ENCODE peak calls at places on chromosome 5, in five cellular contexts. One of them, this sample, is unnamed.

GRCh38 chr5:98474211-98474610 is 299.3 kb upstream of the RGMB start:
- DNase-seq in DND-41: no peak
- DNase-seq in colonic mucosa: peak; percentile 69
- DNase-seq in ascending aorta: no peak
- DNase-seq in lower lobe of right lung: no peak
- DNase-seq in this sample: no peak

GRCh38 chr5:13478831-13479465 is 465.5 kb downstream of the DNAH5 start:
- DNase-seq in DND-41: no peak
- DNase-seq in colonic mucosa: no peak
- DNase-seq in ascending aorta: no peak
- DNase-seq in lower lobe of right lung: no peak
- DNase-seq in this sample: no peak

GRCh38 chr5:100406640-100407039 is 128.5 kb upstream of the FAM174A start:
- DNase-seq in DND-41: no peak
- DNase-seq in colonic mucosa: no peak
- DNase-seq in ascending aorta: no peak
- DNase-seq in lower lobe of right lung: no peak
- DNase-seq in this sample: no peak

GRCh38 chr5:177132504-177133118 is 962 bp upstream of the NSD1 start:
- DNase-seq in DND-41: no peak
- DNase-seq in colonic mucosa: no peak
- DNase-seq in ascending aorta: no peak
- DNase-seq in lower lobe of right lung: no peak
- DNase-seq in this sample: no peak

GRCh38 chr5:115389799-115390382 is 93.4 kb upstream of the CCDC112 start:
- DNase-seq in DND-41: no peak
- DNase-seq in colonic mucosa: no peak
- DNase-seq in ascending aorta: no peak
- DNase-seq in lower lobe of right lung: peak; percentile 59
- DNase-seq in this sample: no peak

GRCh38 chr5:107023732-107024131 is 647.0 kb downstream of the EFNA5 start:
- DNase-seq in DND-41: no peak
- DNase-seq in colonic mucosa: no peak
- DNase-seq in ascending aorta: no peak
- DNase-seq in lower lobe of right lung: no peak
- DNase-seq in this sample: no peak

GRCh38 chr5:133142782-133143181 is 91.0 kb downstream of the HSPA4 start:
- DNase-seq in DND-41: no peak
- DNase-seq in colonic mucosa: no peak
- DNase-seq in ascending aorta: no peak
- DNase-seq in lower lobe of right lung: no peak
- DNase-seq in this sample: no peak

GRCh38 chr5:158880514-158881001 is 219.2 kb downstream of the EBF1 start:
- DNase-seq in DND-41: no peak
- DNase-seq in colonic mucosa: no peak
- DNase-seq in ascending aorta: no peak
- DNase-seq in lower lobe of right lung: no peak
- DNase-seq in this sample: no peak

GRCh38 chr5:168328804-168329203 is 37.4 kb downstream of the WWC1 start:
- DNase-seq in DND-41: no peak
- DNase-seq in colonic mucosa: peak; percentile 83
- DNase-seq in ascending aorta: no peak
- DNase-seq in lower lobe of right lung: no peak
- DNase-seq in this sample: peak; percentile 70

GRCh38 chr5:57993866-57994265 is 466.0 kb downstream of the PLK2 start:
- DNase-seq in DND-41: no peak
- DNase-seq in colonic mucosa: no peak
- DNase-seq in ascending aorta: no peak
- DNase-seq in lower lobe of right lung: no peak
- DNase-seq in this sample: no peak

GRCh38 chr5:134345996-134346395 is 21.0 kb downstream of the CDKL3 start:
- DNase-seq in DND-41: no peak
- DNase-seq in colonic mucosa: no peak
- DNase-seq in ascending aorta: no peak
- DNase-seq in lower lobe of right lung: no peak
- DNase-seq in this sample: no peak

GRCh38 chr5:1663186-1663585 is 136.5 kb downstream of the MRPL36 start:
- DNase-seq in DND-41: no peak
- DNase-seq in colonic mucosa: peak; percentile 11
- DNase-seq in ascending aorta: no peak
- DNase-seq in lower lobe of right lung: no peak
- DNase-seq in this sample: no peak

GRCh38 chr5:88398316-88398715 is 129.7 kb upstream of the TMEM161B start:
- DNase-seq in DND-41: no peak
- DNase-seq in colonic mucosa: no peak
- DNase-seq in ascending aorta: no peak
- DNase-seq in lower lobe of right lung: no peak
- DNase-seq in this sample: no peak

GRCh38 chr5:123874600-123875201 is 362.7 kb downstream of the CSNK1G3 start:
- DNase-seq in DND-41: no peak
- DNase-seq in colonic mucosa: no peak
- DNase-seq in ascending aorta: no peak
- DNase-seq in lower lobe of right lung: no peak
- DNase-seq in this sample: no peak

GRCh38 chr5:81751836-81752643 is 1.1 kb upstream of the SSBP2 start:
- DNase-seq in DND-41: no peak
- DNase-seq in colonic mucosa: peak; percentile 36
- DNase-seq in ascending aorta: peak; percentile 81
- DNase-seq in lower lobe of right lung: peak; percentile 70
- DNase-seq in this sample: no peak

GRCh38 chr5:180161420-180162303 is 47.3 kb downstream of the RASGEF1C start:
- DNase-seq in DND-41: no peak
- DNase-seq in colonic mucosa: no peak
- DNase-seq in ascending aorta: no peak
- DNase-seq in lower lobe of right lung: no peak
- DNase-seq in this sample: no peak

GRCh38 chr5:160287378-160288051 is 24.8 kb downstream of the CCNJL start:
- DNase-seq in DND-41: no peak
- DNase-seq in colonic mucosa: peak; percentile 50
- DNase-seq in ascending aorta: no peak
- DNase-seq in lower lobe of right lung: peak; percentile 90
- DNase-seq in this sample: no peak

GRCh38 chr5:995318-995717 is 13.3 kb upstream of the NKD2 start:
- DNase-seq in DND-41: no peak
- DNase-seq in colonic mucosa: no peak
- DNase-seq in ascending aorta: peak; percentile 25
- DNase-seq in lower lobe of right lung: no peak
- DNase-seq in this sample: no peak

GRCh38 chr5:135230326-135230925 is 168.6 kb downstream of the MACROH2A1 start:
- DNase-seq in DND-41: no peak
- DNase-seq in colonic mucosa: peak; percentile 49
- DNase-seq in ascending aorta: peak; percentile 87
- DNase-seq in lower lobe of right lung: peak; percentile 76
- DNase-seq in this sample: no peak

GRCh38 chr5:23507278-23507685 is at the start of gene PRDM9:
- DNase-seq in DND-41: no peak
- DNase-seq in colonic mucosa: no peak
- DNase-seq in ascending aorta: no peak
- DNase-seq in lower lobe of right lung: peak; percentile 64
- DNase-seq in this sample: no peak

GRCh38 chr5:111116550-111116949 is 24.4 kb downstream of the WDR36 start:
- DNase-seq in DND-41: no peak
- DNase-seq in colonic mucosa: no peak
- DNase-seq in ascending aorta: no peak
- DNase-seq in lower lobe of right lung: no peak
- DNase-seq in this sample: no peak

GRCh38 chr5:124658867-124659557 is 87.4 kb downstream of the ZNF608 start:
- DNase-seq in DND-41: no peak
- DNase-seq in colonic mucosa: no peak
- DNase-seq in ascending aorta: no peak
- DNase-seq in lower lobe of right lung: no peak
- DNase-seq in this sample: no peak

GRCh38 chr5:74478328-74478727 is 162.2 kb downstream of the ENC1 start:
- DNase-seq in DND-41: no peak
- DNase-seq in colonic mucosa: no peak
- DNase-seq in ascending aorta: no peak
- DNase-seq in lower lobe of right lung: no peak
- DNase-seq in this sample: no peak

GRCh38 chr5:31165729-31166128 is 27.8 kb upstream of the CDH6 start:
- DNase-seq in DND-41: no peak
- DNase-seq in colonic mucosa: no peak
- DNase-seq in ascending aorta: no peak
- DNase-seq in lower lobe of right lung: no peak
- DNase-seq in this sample: no peak

GRCh38 chr5:78964889-78965288 is 20.2 kb downstream of the ARSB start:
- DNase-seq in DND-41: no peak
- DNase-seq in colonic mucosa: no peak
- DNase-seq in ascending aorta: no peak
- DNase-seq in lower lobe of right lung: no peak
- DNase-seq in this sample: no peak

GRCh38 chr5:150535611-150536010 is 27.7 kb downstream of the NDST1 start:
- DNase-seq in DND-41: no peak
- DNase-seq in colonic mucosa: no peak
- DNase-seq in ascending aorta: no peak
- DNase-seq in lower lobe of right lung: no peak
- DNase-seq in this sample: no peak

GRCh38 chr5:136001531-136001930 is 27.3 kb upstream of the TGFBI start:
- DNase-seq in DND-41: no peak
- DNase-seq in colonic mucosa: no peak
- DNase-seq in ascending aorta: no peak
- DNase-seq in lower lobe of right lung: no peak
- DNase-seq in this sample: no peak

DNA sequence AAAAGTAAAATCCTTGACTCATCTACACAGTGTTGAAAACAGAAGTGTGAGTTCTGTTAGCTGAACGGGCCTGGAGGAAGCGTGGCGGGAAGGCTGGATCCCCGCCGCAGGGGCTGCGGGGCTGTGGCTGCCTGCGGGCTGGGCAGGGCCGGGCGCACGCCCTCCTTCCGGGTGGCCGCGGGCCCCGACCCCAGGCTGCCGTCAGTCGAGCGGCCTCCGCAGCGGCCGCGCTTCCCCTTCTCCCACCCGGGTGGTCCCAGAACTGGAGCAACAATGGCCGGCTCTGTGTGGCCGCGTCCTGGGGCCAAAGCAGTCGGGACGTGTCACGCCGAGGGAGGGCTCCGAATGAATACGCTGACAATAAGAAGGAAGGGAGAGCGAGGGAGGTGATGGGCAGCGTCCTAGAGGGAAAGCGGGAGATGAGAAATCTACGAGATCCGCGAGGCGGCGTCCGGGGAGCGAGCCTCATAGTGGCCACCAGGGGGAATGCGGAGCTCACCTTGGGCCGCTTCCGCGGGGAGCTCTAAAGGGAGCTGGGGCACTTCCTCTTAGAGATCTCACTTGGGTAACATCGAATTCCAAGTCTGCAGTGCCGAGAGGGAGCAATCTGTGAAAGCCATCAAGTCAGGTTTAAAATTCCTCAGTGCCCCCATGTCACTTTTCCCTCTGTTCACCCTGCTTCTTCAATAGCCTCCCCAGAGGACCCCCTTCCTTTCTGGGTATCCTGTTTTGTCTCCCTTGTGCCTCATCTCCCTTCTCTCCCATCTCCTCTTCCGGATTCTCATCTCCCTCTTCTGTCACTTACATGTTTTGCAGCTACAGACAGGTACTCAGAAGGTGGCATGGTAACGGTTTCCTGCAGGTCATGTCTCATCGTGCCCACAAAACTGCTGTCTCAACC is 83.9 kb downstream of the SLC1A3 start:
- DNase-seq in DND-41: peak; percentile 8
- DNase-seq in colonic mucosa: peak; percentile 76
- DNase-seq in ascending aorta: peak; percentile 86
- DNase-seq in lower lobe of right lung: peak; percentile 90
- DNase-seq in this sample: peak; percentile 40
- TF ChIP-seq CTCF in DND-41: peak; percentile 45
- TF ChIP-seq CTCF in colonic mucosa: peak; percentile 71
- TF ChIP-seq CTCF in ascending aorta: peak; percentile 76
- TF ChIP-seq CTCF in lower lobe of right lung: peak; percentile 83
- TF ChIP-seq CTCF in this sample: peak; percentile 94

GRCh38 chr5:141913560-141913959 is 10.1 kb upstream of the DELE1 start:
- DNase-seq in DND-41: no peak
- DNase-seq in colonic mucosa: no peak
- DNase-seq in ascending aorta: no peak
- DNase-seq in lower lobe of right lung: no peak
- DNase-seq in this sample: no peak
- H3K4me3 ChIP-seq in DND-41: no peak overlapping the region
- H3K4me3 ChIP-seq in colonic mucosa: no peak overlapping the region
- H3K4me3 ChIP-seq in ascending aorta: peak overlapping the region; percentile 49
- H3K4me3 ChIP-seq in lower lobe of right lung: peak overlapping the region; percentile 51
- H3K4me3 ChIP-seq in this sample: no peak overlapping the region

GRCh38 chr5:174818430-174818829 is 94.0 kb downstream of the MSX2 start:
- DNase-seq in DND-41: no peak
- DNase-seq in colonic mucosa: no peak
- DNase-seq in ascending aorta: no peak
- DNase-seq in lower lobe of right lung: no peak
- DNase-seq in this sample: no peak

GRCh38 chr5:174817610-174818009 is 93.2 kb downstream of the MSX2 start:
- DNase-seq in DND-41: no peak
- DNase-seq in colonic mucosa: no peak
- DNase-seq in ascending aorta: no peak
- DNase-seq in lower lobe of right lung: no peak
- DNase-seq in this sample: no peak

GRCh38 chr5:174811438-174811837 is 87.1 kb downstream of the MSX2 start:
- DNase-seq in DND-41: no peak
- DNase-seq in colonic mucosa: no peak
- DNase-seq in ascending aorta: no peak
- DNase-seq in lower lobe of right lung: no peak
- DNase-seq in this sample: no peak

GRCh38 chr5:174816858-174817257 is 92.5 kb downstream of the MSX2 start:
- DNase-seq in DND-41: no peak
- DNase-seq in colonic mucosa: no peak
- DNase-seq in ascending aorta: no peak
- DNase-seq in lower lobe of right lung: no peak
- DNase-seq in this sample: no peak
- TF ChIP-seq CTCF in DND-41: peak; percentile 32
- TF ChIP-seq CTCF in colonic mucosa: no peak
- TF ChIP-seq CTCF in ascending aorta: no peak
- TF ChIP-seq CTCF in lower lobe of right lung: peak; percentile 10
- TF ChIP-seq CTCF in this sample: peak; percentile 52

DNA sequence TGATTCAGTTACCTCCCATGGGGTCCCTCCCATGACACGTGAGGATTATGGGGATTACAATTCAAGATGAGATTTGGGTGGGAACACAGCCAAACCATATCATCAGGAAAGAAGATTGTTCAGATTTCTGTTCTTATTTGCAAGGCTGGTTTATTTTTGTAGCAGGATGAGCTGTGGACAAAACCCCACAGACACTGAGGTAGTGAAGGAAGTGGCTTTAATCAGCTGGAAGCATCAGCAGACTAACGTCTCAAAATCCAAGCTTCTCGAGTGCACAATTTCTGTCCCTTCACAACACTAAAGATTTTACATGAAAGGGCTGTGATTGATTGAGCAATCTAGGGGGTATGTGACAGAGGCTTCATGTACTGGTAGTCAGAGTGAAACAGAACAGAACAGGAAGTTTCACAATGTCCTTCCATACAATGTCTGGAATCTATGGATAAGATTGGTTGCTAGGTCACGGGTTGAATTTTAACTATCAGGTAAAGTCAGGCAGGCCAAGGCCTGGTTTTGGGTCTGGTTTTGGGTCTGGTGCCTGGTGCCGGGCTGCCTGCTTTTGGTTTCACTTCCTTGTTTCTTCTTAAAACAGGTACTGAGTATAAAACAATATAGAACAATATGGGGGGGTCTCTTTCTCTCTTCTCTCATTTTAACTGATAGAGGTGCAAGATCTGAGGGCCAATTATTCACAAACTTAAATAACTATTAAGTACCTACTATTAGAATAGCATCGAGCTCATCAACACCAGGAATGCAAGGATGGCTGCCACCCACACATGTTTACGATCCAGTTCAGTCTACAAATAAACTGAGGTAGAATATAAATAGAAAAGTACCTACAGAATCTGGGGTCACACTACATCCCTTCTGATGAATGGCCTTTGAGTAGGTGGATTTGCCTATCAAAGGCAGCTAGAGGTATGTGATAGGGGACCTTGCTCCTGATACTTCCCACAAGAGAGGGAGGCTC is 91.5 kb upstream of the ZNF366 start:
- DNase-seq in DND-41: no peak
- DNase-seq in colonic mucosa: no peak
- DNase-seq in ascending aorta: no peak
- DNase-seq in lower lobe of right lung: no peak
- DNase-seq in this sample: no peak
- H3K4me3 ChIP-seq in DND-41: no peak overlapping the region
- H3K4me3 ChIP-seq in colonic mucosa: no peak overlapping the region
- H3K4me3 ChIP-seq in ascending aorta: no peak overlapping the region
- H3K4me3 ChIP-seq in lower lobe of right lung: no peak overlapping the region
- H3K4me3 ChIP-seq in this sample: no peak overlapping the region

This sample was measured in GM12864.